ENCODE peak calls at places on chromosomes 3 and 15, in nine cellular contexts. Y is brain microvascular endothelial cell; D is CD8-positive, alpha-beta T cell; I is cardiac fibroblast; L is fibroblast of the aortic adventitia; K is GM06990; P is GM23338; X is pancreas; B is activated B cell treated with CpG ODN at 0.5 μM for 24 hours. M is an unnamed sample.

GRCh38 chr3:54053201-54053600 is 69.2 kb upstream of the CACNA2D3 start:
- DNase-seq in P (no peak), D (no peak), K (no peak), X (no peak), L (no peak), I (no peak), Y (no peak), B (no peak), M (no peak)

GRCh38 chr3:94066829-94067470 is 4.1 kb downstream of the NSUN3 start:
- DNase-seq in K (no peak), I (peak), X (no peak), B (no peak), Y (no peak), P (no peak), D (no peak), L (no peak), M (no peak)

GRCh38 chr3:97439373-97439772 is 325.2 kb upstream of the ARL6 start:
- DNase-seq in D (no peak), K (no peak), Y (no peak), L (no peak), P (peak), B (no peak), X (no peak), I (no peak), M (no peak)

GRCh38 chr3:118292841-118293240 is 741.8 kb downstream of the IGSF11 start:
- DNase-seq in Y (no peak), B (no peak), L (no peak), P (no peak), D (no peak), I (no peak), K (no peak), X (no peak), M (no peak)

GRCh38 chr15:93330862-93331544 is 242.0 kb upstream of the RGMA start:
- DNase-seq in K (no peak), P (peak), I (no peak), X (no peak), Y (no peak), D (no peak), L (no peak), B (no peak), M (no peak)

GRCh38 chr3:31903686-31904431 is 77.2 kb downstream of the OSBPL10 start:
- DNase-seq in I (no peak), X (no peak), Y (no peak), K (no peak), L (no peak), D (no peak), B (no peak), P (no peak), M (no peak)

GRCh38 chr3:58386966-58387365 is 46.7 kb downstream of the PDHB start:
- DNase-seq in X (no peak), P (peak), K (no peak), L (peak), I (peak), D (no peak), Y (peak), B (no peak), M (no peak)

GRCh38 chr3:58151637-58152036 is 59.1 kb downstream of the DNASE1L3 start:
- DNase-seq in X (no peak), Y (no peak), P (no peak), B (no peak), K (no peak), I (no peak), D (no peak), L (no peak), M (no peak)

GRCh38 chr3:85567074-85567676 is 608.4 kb downstream of the CADM2 start:
- DNase-seq in Y (peak), L (no peak), D (no peak), X (peak), K (no peak), P (peak), B (no peak), I (peak), M (peak)

GRCh38 chr3:184725176-184725575 is 13.3 kb upstream of the MAGEF1 start:
- DNase-seq in K (no peak), X (no peak), L (no peak), P (peak), I (no peak), Y (no peak), B (no peak), D (no peak), M (no peak)
- TF ChIP-seq CTCF in K (no peak), X (no peak), L (no peak), P (no peak), I (no peak), Y (no peak), B (no peak), D (no peak), M (no peak)

GRCh38 chr3:195809796-195810454 is 1.8 kb downstream of the MUC4 start:
- DNase-seq in I (peak), L (no peak), D (no peak), X (no peak), Y (peak), B (no peak), K (no peak), P (no peak), M (no peak)
- TF ChIP-seq CTCF in I (no peak), L (no peak), D (no peak), X (no peak), Y (no peak), B (no peak), K (no peak), P (no peak), M (no peak)

GRCh38 chr15:45319472-45320214 is 58.7 kb downstream of the GATM start:
- DNase-seq in X (no peak), Y (no peak), I (no peak), D (no peak), L (no peak), K (no peak), B (no peak), P (no peak), M (no peak)

GRCh38 chr15:45320581-45320980 is 57.8 kb downstream of the GATM start:
- DNase-seq in P (no peak), I (no peak), X (no peak), D (no peak), L (no peak), B (no peak), K (no peak), Y (no peak), M (no peak)

GRCh38 chr15:45314960-45315359 is 62.9 kb downstream of the SLC28A2 start:
- DNase-seq in Y (no peak), I (peak), K (no peak), P (peak), D (no peak), B (no peak), X (peak), L (peak), M (no peak)
- TF ChIP-seq CTCF in Y (peak), I (peak), K (no peak), P (peak), D (no peak), B (no peak), X (peak), L (peak), M (peak)

GRCh38 chr3:138263104-138263503 is 66.5 kb downstream of the NME9 start:
- DNase-seq in L (no peak), K (no peak), B (no peak), I (no peak), X (no peak), D (no peak), Y (no peak), P (peak), M (no peak)
- TF ChIP-seq CTCF in L (no peak), K (no peak), B (no peak), I (no peak), X (no peak), D (no peak), Y (peak), P (peak), M (no peak)

GRCh38 chr15:74174966-74175270 is 1.4 kb downstream of the ISLR start:
- DNase-seq in I (no peak), K (no peak), D (no peak), Y (no peak), P (no peak), B (no peak), X (no peak), L (no peak), M (no peak)

GRCh38 chr15:74178326-74179100 is 5.0 kb downstream of the ISLR start:
- DNase-seq in B (no peak), L (no peak), P (no peak), I (no peak), X (no peak), Y (no peak), D (no peak), K (no peak), M (no peak)

GRCh38 chr15:74175271-74176191 is 2.0 kb downstream of the ISLR start:
- DNase-seq in D (no peak), B (no peak), I (no peak), P (no peak), Y (no peak), X (no peak), L (no peak), K (no peak), M (no peak)

GRCh38 chr15:74174216-74174965 is 881 bp downstream of the ISLR start:
- DNase-seq in X (no peak), I (no peak), L (peak), P (no peak), D (no peak), Y (no peak), B (no peak), K (no peak), M (no peak)

DNA sequence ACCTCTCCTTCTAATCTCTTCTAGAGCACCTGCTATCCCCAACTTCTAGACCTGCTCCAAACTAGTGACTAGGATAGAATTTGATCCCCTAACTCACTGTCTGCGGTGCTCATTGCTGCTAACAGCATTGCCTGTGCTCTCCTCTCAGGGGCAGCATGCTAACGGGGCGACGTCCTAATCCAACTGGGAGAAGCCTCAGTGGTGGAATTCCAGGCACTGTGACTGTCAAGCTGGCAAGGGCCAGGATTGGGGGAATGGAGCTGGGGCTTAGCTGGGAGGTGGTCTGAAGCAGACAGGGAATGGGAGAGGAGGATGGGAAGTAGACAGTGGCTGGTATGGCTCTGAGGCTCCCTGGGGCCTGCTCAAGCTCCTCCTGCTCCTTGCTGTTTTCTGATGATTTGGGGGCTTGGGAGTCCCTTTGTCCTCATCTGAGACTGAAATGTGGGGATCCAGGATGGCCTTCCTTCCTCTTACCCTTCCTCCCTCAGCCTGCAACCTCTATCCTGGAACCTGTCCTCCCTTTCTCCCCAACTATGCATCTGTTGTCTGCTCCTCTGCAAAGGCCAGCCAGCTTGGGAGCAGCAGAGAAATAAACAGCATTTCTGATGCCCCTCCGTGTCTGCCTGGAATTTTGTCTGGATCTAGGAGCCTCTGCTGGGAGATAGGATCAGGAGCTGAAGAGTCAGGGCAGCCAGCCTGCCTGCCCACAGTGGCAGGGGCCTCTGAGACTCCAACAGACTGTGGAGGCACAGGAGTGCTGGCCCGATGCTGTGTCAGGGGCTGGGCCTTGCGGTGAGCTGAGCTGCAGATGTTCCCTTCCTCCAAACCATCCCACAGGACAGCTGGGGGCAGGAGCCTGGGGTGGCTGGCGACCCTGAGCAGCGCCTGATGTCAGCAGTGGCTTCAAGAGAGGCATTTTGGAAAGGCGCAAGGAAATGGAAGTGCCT is 3.0 kb downstream of the ISLR start:
- DNase-seq in L (no peak), K (no peak), B (no peak), P (peak), Y (no peak), D (no peak), I (no peak), X (no peak), M (no peak)
- TF ChIP-seq CTCF in L (peak), K (no peak), B (no peak), P (peak), Y (no peak), D (no peak), I (no peak), X (no peak), M (no peak)

M was measured in GM13977.